ENCODE peak calls at places on chromosomes 6 and 20, in eight cellular contexts. One of them, this sample, is unnamed.

GRCh38 chr20:54176610-54177009 is 2.8 kb upstream of the CYP24A1 start:
- DNase-seq in globus pallidus: no peak
- DNase-seq in HFFc6: peak; percentile 63
- DNase-seq in colonic mucosa: no peak
- DNase-seq in astrocyte of the spinal cord: no peak
- DNase-seq in amniotic stem cell: no peak
- DNase-seq in anterior cingulate cortex: no peak
- DNase-seq in activated naive CD4-positive, alpha-beta T cell treated with anti-CD3 and anti-CD28 coated beads, Interleukin-2, amount 10 ng/mL, durations not matched to agents 7 days and 5 days: no peak
- DNase-seq in this sample: no peak

GRCh38 chr6:55290736-55291135 is 36.5 kb upstream of the GFRAL start:
- DNase-seq in globus pallidus: no peak
- DNase-seq in HFFc6: no peak
- DNase-seq in colonic mucosa: no peak
- DNase-seq in astrocyte of the spinal cord: no peak
- DNase-seq in amniotic stem cell: no peak
- DNase-seq in anterior cingulate cortex: no peak
- DNase-seq in activated naive CD4-positive, alpha-beta T cell treated with anti-CD3 and anti-CD28 coated beads, Interleukin-2, amount 10 ng/mL, durations not matched to agents 7 days and 5 days: no peak
- DNase-seq in this sample: no peak

GRCh38 chr20:3199976-3200755 is 4.3 kb downstream of the DDRGK1 start:
- DNase-seq in globus pallidus: no peak
- DNase-seq in HFFc6: no peak
- DNase-seq in colonic mucosa: no peak
- DNase-seq in astrocyte of the spinal cord: no peak
- DNase-seq in amniotic stem cell: no peak
- DNase-seq in anterior cingulate cortex: no peak
- DNase-seq in activated naive CD4-positive, alpha-beta T cell treated with anti-CD3 and anti-CD28 coated beads, Interleukin-2, amount 10 ng/mL, durations not matched to agents 7 days and 5 days: no peak
- DNase-seq in this sample: no peak

GRCh38 chr6:84329077-84329476 is 101.6 kb upstream of the CEP162 start:
- DNase-seq in globus pallidus: no peak
- DNase-seq in HFFc6: no peak
- DNase-seq in colonic mucosa: no peak
- DNase-seq in astrocyte of the spinal cord: no peak
- DNase-seq in amniotic stem cell: no peak
- DNase-seq in anterior cingulate cortex: no peak
- DNase-seq in activated naive CD4-positive, alpha-beta T cell treated with anti-CD3 and anti-CD28 coated beads, Interleukin-2, amount 10 ng/mL, durations not matched to agents 7 days and 5 days: no peak
- DNase-seq in this sample: no peak

GRCh38 chr6:47392251-47392650 is 82.5 kb upstream of the TNFRSF21 start:
- DNase-seq in globus pallidus: no peak
- DNase-seq in HFFc6: no peak
- DNase-seq in colonic mucosa: no peak
- DNase-seq in astrocyte of the spinal cord: no peak
- DNase-seq in amniotic stem cell: no peak
- DNase-seq in anterior cingulate cortex: no peak
- DNase-seq in activated naive CD4-positive, alpha-beta T cell treated with anti-CD3 and anti-CD28 coated beads, Interleukin-2, amount 10 ng/mL, durations not matched to agents 7 days and 5 days: no peak
- DNase-seq in this sample: no peak

GRCh38 chr6:90610671-90611542 is 24.0 kb upstream of the MAP3K7 start:
- DNase-seq in globus pallidus: peak; percentile 24
- DNase-seq in HFFc6: no peak
- DNase-seq in colonic mucosa: no peak
- DNase-seq in astrocyte of the spinal cord: peak; percentile 40
- DNase-seq in amniotic stem cell: no peak
- DNase-seq in anterior cingulate cortex: peak; percentile 9
- DNase-seq in activated naive CD4-positive, alpha-beta T cell treated with anti-CD3 and anti-CD28 coated beads, Interleukin-2, amount 10 ng/mL, durations not matched to agents 7 days and 5 days: peak; percentile 40
- DNase-seq in this sample: no peak

GRCh38 chr6:44829811-44830210 is 442.3 kb downstream of the CDC5L start:
- DNase-seq in globus pallidus: no peak
- DNase-seq in HFFc6: no peak
- DNase-seq in colonic mucosa: no peak
- DNase-seq in astrocyte of the spinal cord: no peak
- DNase-seq in amniotic stem cell: no peak
- DNase-seq in anterior cingulate cortex: no peak
- DNase-seq in activated naive CD4-positive, alpha-beta T cell treated with anti-CD3 and anti-CD28 coated beads, Interleukin-2, amount 10 ng/mL, durations not matched to agents 7 days and 5 days: no peak
- DNase-seq in this sample: no peak

GRCh38 chr20:63572788-63573738 is 976 bp downstream of the HELZ2 start:
- DNase-seq in globus pallidus: no peak
- DNase-seq in HFFc6: no peak
- DNase-seq in colonic mucosa: no peak
- DNase-seq in astrocyte of the spinal cord: no peak
- DNase-seq in amniotic stem cell: no peak
- DNase-seq in anterior cingulate cortex: no peak
- DNase-seq in activated naive CD4-positive, alpha-beta T cell treated with anti-CD3 and anti-CD28 coated beads, Interleukin-2, amount 10 ng/mL, durations not matched to agents 7 days and 5 days: peak; percentile 21
- DNase-seq in this sample: no peak

GRCh38 chr6:1596088-1596852 is 13.4 kb upstream of the FOXC1 start:
- DNase-seq in globus pallidus: no peak
- DNase-seq in HFFc6: no peak
- DNase-seq in colonic mucosa: peak; percentile 56
- DNase-seq in astrocyte of the spinal cord: peak; percentile 50
- DNase-seq in amniotic stem cell: no peak
- DNase-seq in anterior cingulate cortex: peak; percentile 46
- DNase-seq in activated naive CD4-positive, alpha-beta T cell treated with anti-CD3 and anti-CD28 coated beads, Interleukin-2, amount 10 ng/mL, durations not matched to agents 7 days and 5 days: peak; percentile 74
- DNase-seq in this sample: peak; percentile 33

GRCh38 chr6:136685540-136686108 is 106.7 kb downstream of the MAP3K5 start:
- DNase-seq in globus pallidus: no peak
- DNase-seq in HFFc6: no peak
- DNase-seq in colonic mucosa: no peak
- DNase-seq in astrocyte of the spinal cord: peak; percentile 12
- DNase-seq in amniotic stem cell: no peak
- DNase-seq in anterior cingulate cortex: no peak
- DNase-seq in activated naive CD4-positive, alpha-beta T cell treated with anti-CD3 and anti-CD28 coated beads, Interleukin-2, amount 10 ng/mL, durations not matched to agents 7 days and 5 days: no peak
- DNase-seq in this sample: no peak

GRCh38 chr6:132214716-132215115 is 186.6 kb downstream of the MOXD1 start:
- DNase-seq in globus pallidus: no peak
- DNase-seq in HFFc6: no peak
- DNase-seq in colonic mucosa: no peak
- DNase-seq in astrocyte of the spinal cord: no peak
- DNase-seq in amniotic stem cell: no peak
- DNase-seq in anterior cingulate cortex: no peak
- DNase-seq in activated naive CD4-positive, alpha-beta T cell treated with anti-CD3 and anti-CD28 coated beads, Interleukin-2, amount 10 ng/mL, durations not matched to agents 7 days and 5 days: no peak
- DNase-seq in this sample: no peak

GRCh38 chr6:105251689-105252088 is 71.9 kb upstream of the POPDC3 start:
- DNase-seq in globus pallidus: no peak
- DNase-seq in HFFc6: no peak
- DNase-seq in colonic mucosa: no peak
- DNase-seq in astrocyte of the spinal cord: no peak
- DNase-seq in amniotic stem cell: no peak
- DNase-seq in anterior cingulate cortex: no peak
- DNase-seq in activated naive CD4-positive, alpha-beta T cell treated with anti-CD3 and anti-CD28 coated beads, Interleukin-2, amount 10 ng/mL, durations not matched to agents 7 days and 5 days: no peak
- DNase-seq in this sample: no peak

GRCh38 chr20:22490287-22491187 is 93.8 kb downstream of the FOXA2 start:
- DNase-seq in globus pallidus: no peak
- DNase-seq in HFFc6: no peak
- DNase-seq in colonic mucosa: peak; percentile 92
- DNase-seq in astrocyte of the spinal cord: no peak
- DNase-seq in amniotic stem cell: no peak
- DNase-seq in anterior cingulate cortex: no peak
- DNase-seq in activated naive CD4-positive, alpha-beta T cell treated with anti-CD3 and anti-CD28 coated beads, Interleukin-2, amount 10 ng/mL, durations not matched to agents 7 days and 5 days: no peak
- DNase-seq in this sample: peak; percentile 23

GRCh38 chr6:106513813-106514212 is 115.5 kb downstream of the RTN4IP1 start:
- DNase-seq in globus pallidus: no peak
- DNase-seq in HFFc6: no peak
- DNase-seq in colonic mucosa: peak; percentile 49
- DNase-seq in astrocyte of the spinal cord: peak; percentile 39
- DNase-seq in amniotic stem cell: no peak
- DNase-seq in anterior cingulate cortex: no peak
- DNase-seq in activated naive CD4-positive, alpha-beta T cell treated with anti-CD3 and anti-CD28 coated beads, Interleukin-2, amount 10 ng/mL, durations not matched to agents 7 days and 5 days: no peak
- DNase-seq in this sample: peak; percentile 9

GRCh38 chr6:29529956-29530355 is 29.6 kb downstream of the UBD start:
- DNase-seq in globus pallidus: no peak
- DNase-seq in HFFc6: no peak
- DNase-seq in colonic mucosa: no peak
- DNase-seq in astrocyte of the spinal cord: no peak
- DNase-seq in amniotic stem cell: no peak
- DNase-seq in anterior cingulate cortex: no peak
- DNase-seq in activated naive CD4-positive, alpha-beta T cell treated with anti-CD3 and anti-CD28 coated beads, Interleukin-2, amount 10 ng/mL, durations not matched to agents 7 days and 5 days: no peak
- DNase-seq in this sample: no peak

GRCh38 chr6:39855356-39855995 is 63.3 kb downstream of the DAAM2 start:
- DNase-seq in globus pallidus: no peak
- DNase-seq in HFFc6: peak; percentile 10
- DNase-seq in colonic mucosa: no peak
- DNase-seq in astrocyte of the spinal cord: peak; percentile 23
- DNase-seq in amniotic stem cell: no peak
- DNase-seq in anterior cingulate cortex: no peak
- DNase-seq in activated naive CD4-positive, alpha-beta T cell treated with anti-CD3 and anti-CD28 coated beads, Interleukin-2, amount 10 ng/mL, durations not matched to agents 7 days and 5 days: no peak
- DNase-seq in this sample: no peak

GRCh38 chr20:62358728-62359490 is 8.2 kb downstream of the LAMA5 start:
- DNase-seq in globus pallidus: no peak
- DNase-seq in HFFc6: no peak
- DNase-seq in colonic mucosa: no peak
- DNase-seq in astrocyte of the spinal cord: no peak
- DNase-seq in amniotic stem cell: no peak
- DNase-seq in anterior cingulate cortex: no peak
- DNase-seq in activated naive CD4-positive, alpha-beta T cell treated with anti-CD3 and anti-CD28 coated beads, Interleukin-2, amount 10 ng/mL, durations not matched to agents 7 days and 5 days: no peak
- DNase-seq in this sample: no peak

GRCh38 chr6:82408952-82409421 is 45.4 kb downstream of the TPBG start:
- DNase-seq in globus pallidus: no peak
- DNase-seq in HFFc6: peak; percentile 80
- DNase-seq in colonic mucosa: no peak
- DNase-seq in astrocyte of the spinal cord: peak; percentile 45
- DNase-seq in amniotic stem cell: peak; percentile 27
- DNase-seq in anterior cingulate cortex: no peak
- DNase-seq in activated naive CD4-positive, alpha-beta T cell treated with anti-CD3 and anti-CD28 coated beads, Interleukin-2, amount 10 ng/mL, durations not matched to agents 7 days and 5 days: no peak
- DNase-seq in this sample: peak; percentile 13

This sample was measured in H4.